ENCODE peak calls at places on chromosome 18, in four cellular contexts. C, K, E and G are unnamed samples.

GRCh38 chr18:55323051-55323994 is 264.7 kb downstream of the TCF4 start:
- DNase-seq in E (peak), C (no peak), K (no peak), G (no peak)

GRCh38 chr18:22228930-22229329 is 59.5 kb downstream of the GATA6 start:
- DNase-seq in K (no peak), C (no peak), E (no peak), G (no peak)

GRCh38 chr18:22930089-22930713 is 2.9 kb upstream of the RBBP8 start:
- DNase-seq in K (peak), E (peak), C (peak), G (peak)

GRCh38 chr18:36600548-36600947 is 228.3 kb downstream of the TPGS2 start:
- DNase-seq in K (no peak), E (no peak), C (no peak), G (no peak)

GRCh38 chr18:73848656-73849055 is 299.0 kb downstream of the FBXO15 start:
- DNase-seq in C (no peak), K (no peak), E (no peak), G (no peak)

GRCh38 chr18:22223263-22223960 is 54.0 kb downstream of the GATA6 start:
- DNase-seq in K (peak), E (peak), C (peak), G (peak)

GRCh38 chr18:35491689-35492077 is 6.1 kb downstream of the INO80C start:
- DNase-seq in E (peak), K (no peak), C (no peak), G (no peak)

GRCh38 chr18:63098014-63098981 is 221.3 kb downstream of the BCL2 start:
- DNase-seq in C (no peak), E (no peak), K (no peak), G (peak)

GRCh38 chr18:29154758-29155725 is 978.1 kb upstream of the CDH2 start:
- DNase-seq in C (peak), K (no peak), E (peak), G (no peak)

GRCh38 chr18:26614374-26614773 is 66.0 kb upstream of the KCTD1 start:
- DNase-seq in K (no peak), E (no peak), C (no peak), G (no peak)

GRCh38 chr18:58091099-58091611 is 47.1 kb downstream of the NEDD4L start:
- DNase-seq in K (no peak), C (peak), E (no peak), G (peak)

GRCh38 chr18:6626457-6626856 is 103.1 kb upstream of the ARHGAP28 start:
- DNase-seq in C (no peak), E (no peak), K (no peak), G (no peak)

GRCh38 chr18:6624729-6625308 is 104.7 kb upstream of the ARHGAP28 start:
- DNase-seq in C (no peak), E (peak), K (no peak), G (no peak)

GRCh38 chr18:6627621-6628020 is 101.9 kb upstream of the ARHGAP28 start:
- DNase-seq in K (no peak), E (no peak), C (no peak), G (no peak)

GRCh38 chr18:6623278-6623677 is 106.2 kb upstream of the ARHGAP28 start:
- DNase-seq in K (no peak), C (no peak), E (no peak), G (no peak)

GRCh38 chr18:6624271-6624670 is 105.2 kb upstream of the ARHGAP28 start:
- DNase-seq in K (no peak), E (peak), C (no peak), G (no peak)
- H3K4me3 ChIP-seq in K (no peak), E (no peak), C (no peak), G (no peak)

GRCh38 chr18:45764000-45764686 is 40.2 kb downstream of the SLC14A1 start:
- DNase-seq in C (no peak), K (no peak), E (peak), G (peak)
- TF ChIP-seq MAX in C (no peak), K (no peak), E (no peak), G (no peak)

DNA sequence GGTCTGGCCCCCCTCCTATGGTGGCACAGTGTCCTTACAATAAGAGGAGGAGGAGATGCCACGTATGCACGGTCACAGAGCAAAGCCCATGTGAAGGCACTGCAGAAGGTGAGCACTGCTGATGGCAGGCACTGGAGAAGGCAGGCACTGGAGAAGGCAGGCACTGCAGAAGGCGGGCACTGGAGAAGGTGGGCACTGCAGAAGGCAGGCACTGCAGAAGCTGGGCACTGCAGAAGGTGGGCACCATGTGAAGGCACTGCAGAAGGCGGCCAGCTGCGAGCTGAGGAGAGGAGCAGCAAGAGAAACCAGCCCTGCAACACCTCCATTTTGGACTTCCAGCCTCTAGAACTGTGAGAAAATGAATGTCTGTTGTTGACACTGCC is 46.3 kb downstream of the MEX3C start:
- DNase-seq in K (no peak), C (no peak), E (no peak), G (no peak)
- H3K4me3 ChIP-seq in K (no peak), C (no peak), E (no peak), G (no peak)

GRCh38 chr18:51195602-51196115 is 1.8 kb downstream of the MEX3C start:
- DNase-seq in C (peak), K (peak), E (peak), G (peak)

GRCh38 chr18:51195086-51195601 is 2.3 kb downstream of the MEX3C start:
- DNase-seq in E (no peak), K (no peak), C (no peak), G (no peak)

GRCh38 chr18:51194604-51195003 is 2.9 kb downstream of the MEX3C start:
- DNase-seq in K (no peak), C (no peak), E (peak), G (peak)

GRCh38 chr18:51192026-51192425 is 5.5 kb downstream of the MEX3C start:
- DNase-seq in K (no peak), C (no peak), E (peak), G (no peak)

DNA sequence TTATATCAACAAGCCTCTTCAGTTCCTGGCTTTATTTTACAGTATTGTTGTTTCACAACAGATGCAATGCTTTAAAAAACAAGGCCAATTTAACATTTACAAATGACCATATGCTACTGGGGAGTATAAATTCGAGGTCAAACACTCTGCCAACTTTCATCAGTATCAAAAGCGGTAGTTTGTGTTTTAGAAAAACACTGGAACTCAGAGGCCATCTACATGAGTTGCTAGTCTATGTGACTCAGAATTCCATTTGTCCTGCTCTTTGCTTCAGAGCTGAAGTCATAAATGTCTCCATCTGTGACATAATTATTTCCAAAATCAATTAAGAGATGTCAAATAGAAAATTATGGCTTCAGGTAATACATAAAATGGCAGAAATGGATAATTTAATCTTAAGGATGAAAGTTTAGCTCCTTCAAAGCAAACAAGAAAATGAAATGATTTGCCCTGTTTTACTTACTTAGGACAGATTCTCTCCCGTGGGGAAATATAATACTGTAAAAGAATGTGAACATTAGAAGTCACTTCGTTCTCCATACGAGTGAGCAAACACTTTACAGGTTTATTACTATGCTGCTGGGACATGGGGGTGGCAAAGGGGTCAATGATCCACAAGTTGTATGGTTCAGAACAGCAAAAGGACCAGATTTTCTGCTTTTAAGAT is 3.7 kb downstream of the MEX3C start:
- DNase-seq in E (peak), C (no peak), K (no peak), G (no peak)
- TF ChIP-seq MAX in E (no peak), C (no peak), K (no peak), G (no peak)

GRCh38 chr18:69727912-69728572 is 219.6 kb downstream of the CD226 start:
- DNase-seq in C (no peak), E (no peak), K (no peak), G (no peak)
- H3K4me3 ChIP-seq in C (no peak), E (no peak), K (no peak), G (no peak)

GRCh38 chr18:56383349-56383748 is 255.0 kb downstream of the TXNL1 start:
- DNase-seq in C (no peak), E (no peak), K (no peak), G (no peak)

GRCh38 chr18:56381151-56381550 is 257.2 kb downstream of the TXNL1 start:
- DNase-seq in K (no peak), E (no peak), C (no peak), G (no peak)

GRCh38 chr18:56386856-56387255 is 251.5 kb downstream of the TXNL1 start:
- DNase-seq in C (no peak), E (no peak), K (no peak), G (no peak)

GRCh38 chr18:56380682-56381081 is 257.7 kb downstream of the TXNL1 start:
- DNase-seq in E (no peak), C (no peak), K (no peak), G (no peak)

DNA sequence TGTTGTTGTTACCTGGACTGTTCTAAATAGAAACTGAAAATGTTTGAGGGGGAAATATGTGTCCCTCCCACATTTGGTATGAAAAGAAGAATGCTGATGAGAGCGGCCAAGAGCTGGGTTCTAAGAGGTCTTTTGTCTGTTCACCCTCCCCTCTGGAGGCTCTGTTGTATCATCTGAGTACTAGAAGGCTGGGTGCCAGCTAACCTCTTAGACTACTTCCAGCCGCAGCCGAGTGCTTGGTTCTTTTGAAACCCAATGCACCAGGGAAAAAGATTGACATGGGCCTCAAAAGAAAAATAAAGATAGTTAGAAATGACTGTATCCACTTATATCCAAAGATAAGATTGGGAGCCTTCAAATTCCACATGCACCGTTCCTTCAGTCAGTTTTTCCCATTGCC is 255.9 kb downstream of the TXNL1 start:
- DNase-seq in C (no peak), E (no peak), K (no peak), G (no peak)
- TF ChIP-seq MAX in C (no peak), E (no peak), K (no peak), G (no peak)

DNA sequence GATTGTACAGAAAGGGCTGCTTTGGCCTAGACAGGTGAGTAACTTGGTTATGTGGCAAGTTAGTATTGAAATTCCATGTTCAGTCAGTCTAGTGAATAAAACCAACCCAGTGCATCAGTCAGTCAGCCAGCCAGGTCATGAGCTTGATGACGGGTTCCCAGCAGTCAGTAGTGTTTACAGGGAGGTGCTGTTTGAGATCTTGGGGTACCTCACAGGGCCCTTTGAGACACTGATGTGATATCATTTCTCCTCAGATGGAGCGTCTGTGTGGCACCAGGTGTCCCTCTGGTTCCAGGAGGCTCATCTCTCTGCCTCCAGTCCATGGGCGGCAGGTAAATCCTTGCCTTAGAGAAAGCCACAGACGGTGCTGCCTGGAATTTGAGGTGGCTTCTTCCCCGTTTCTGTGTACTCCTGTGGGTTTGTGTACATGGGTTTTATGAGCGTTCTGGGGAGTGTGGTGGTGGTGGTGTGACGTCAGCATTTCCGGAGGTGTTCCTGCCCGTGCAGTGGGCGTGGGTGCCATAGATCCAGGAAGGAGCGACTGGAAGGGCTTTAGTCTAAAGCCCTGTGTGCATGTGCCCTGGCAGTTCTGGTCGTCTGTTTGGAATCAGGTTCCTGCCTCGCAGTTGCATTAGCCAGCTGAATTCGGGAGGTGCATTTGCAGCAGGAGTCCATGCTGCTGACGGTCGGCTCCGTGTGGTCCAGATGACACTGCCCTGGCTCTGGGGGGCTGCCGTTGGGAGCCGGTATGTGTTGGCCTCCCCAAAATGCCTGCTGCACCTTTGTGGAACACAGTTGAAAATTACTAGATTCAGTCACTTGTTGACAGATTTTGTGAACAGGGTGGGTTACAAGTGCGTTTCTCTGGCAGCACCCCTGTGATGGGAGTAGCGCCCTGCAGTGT is 2.1 kb downstream of the CTDP1 start:
- DNase-seq in C (no peak), K (no peak), E (no peak), G (peak)
- H3K4me3 ChIP-seq in C (peak), K (peak), E (no peak), G (peak)

GRCh38 chr18:49170145-49170544 is 219.4 kb upstream of the SMAD7 start:
- DNase-seq in C (no peak), E (no peak), K (no peak), G (no peak)
- TF ChIP-seq MAX in C (no peak), E (no peak), K (no peak), G (no peak)

GRCh38 chr18:25289040-25289631 is 62.8 kb downstream of the ZNF521 start:
- DNase-seq in C (no peak), K (no peak), E (peak), G (no peak)
- H3K4me3 ChIP-seq in C (no peak), K (no peak), E (no peak), G (no peak)